ENCODE peak calls at places on chromosome 2, in seven cellular contexts. Y is NCI-H1092 treated with DMSO at 0.1 percent for 48 hours, A is naive B cell, V is AML-193, B is LoVo, F is dermis blood vessel endothelial cell, N is neural progenitor cell. D is an unnamed sample.
A peak's percentile ranks its signal among the peaks of the same experiment; 100 is the strongest.

GRCh38 chr2:31778153-31778552 is 197.4 kb upstream of the SRD5A2 start:
- DNase-seq in Y (no peak), A (no peak), V (no peak), B (no peak), F (no peak), N (no peak), D (no peak)

GRCh38 chr2:25982968-25983280 is 627 bp upstream of the KIF3C start:
- DNase-seq in Y (no peak), A (no peak), V (no peak), B (no peak), F (no peak), N (no peak), D (no peak)

GRCh38 chr2:235854276-235854675 is 313.9 kb downstream of the GBX2 start:
- DNase-seq in Y (no peak), A (no peak), V (no peak), B (no peak), F (no peak), N (no peak), D (no peak)

GRCh38 chr2:18154812-18155211 is 276.3 kb downstream of the KCNS3 start:
- DNase-seq in Y (no peak), A (no peak), V (no peak), B (no peak), F (no peak), N (no peak), D (no peak)

GRCh38 chr2:147327636-147328035 is 517.2 kb upstream of the ACVR2A start:
- DNase-seq in Y (no peak), A (no peak), V (no peak), B (no peak), F (no peak), N (no peak), D (no peak)

GRCh38 chr2:3127279-3127690 is 250.3 kb downstream of the EIPR1 start:
- DNase-seq in Y (no peak), A (peak; percentile 18), V (no peak), B (no peak), F (peak; percentile 37), N (no peak), D (no peak)

GRCh38 chr2:136134126-136134525 is 16.2 kb upstream of the CXCR4 start:
- DNase-seq in Y (no peak), A (no peak), V (no peak), B (no peak), F (no peak), N (no peak), D (no peak)

GRCh38 chr2:69177785-69178636 is 165.0 kb downstream of the ANTXR1 start:
- DNase-seq in Y (no peak), A (no peak), V (peak; percentile 64), B (no peak), F (peak; percentile 79), N (peak; percentile 96), D (peak; percentile 67)

GRCh38 chr2:168452781-168453180 is 3.3 kb upstream of the CERS6 start:
- DNase-seq in Y (no peak), A (no peak), V (no peak), B (no peak), F (no peak), N (no peak), D (no peak)

GRCh38 chr2:186554450-186554849 is 35.4 kb upstream of the ITGAV start:
- DNase-seq in Y (no peak), A (no peak), V (no peak), B (no peak), F (no peak), N (no peak), D (no peak)

GRCh38 chr2:225865468-225865867 is 466.0 kb downstream of the NYAP2 start:
- DNase-seq in Y (no peak), A (no peak), V (no peak), B (no peak), F (no peak), N (no peak), D (no peak)

D was measured in small intestine.